ENCODE peak calls at places on chromosomes 6 and 20, in four cellular contexts. T, P, U and A are unnamed samples.

GRCh38 chr6:12584631-12585405 is 131.7 kb upstream of the PHACTR1 start:
- ATAC-seq in T (no peak), P (peak; percentile 55), U (no peak), A (peak; percentile 36)

GRCh38 chr6:25623065-25623464 is 28.9 kb upstream of the SCGN start:
- ATAC-seq in T (no peak), P (no peak), U (no peak), A (no peak)

GRCh38 chr6:33320315-33321181 is 3.0 kb upstream of the ZBTB22 start:
- ATAC-seq in T (no peak), P (no peak), U (no peak), A (no peak)

GRCh38 chr20:6075428-6076219 is 21.8 kb upstream of the LRRN4 start:
- ATAC-seq in T (peak; percentile 68), P (no peak), U (no peak), A (peak; percentile 34)

GRCh38 chr6:45422541-45423110 is 44.9 kb upstream of the SUPT3H start:
- ATAC-seq in T (no peak), P (no peak), U (peak; percentile 36), A (peak; percentile 20)

GRCh38 chr6:73263570-73263909 is 544 bp upstream of the KHDC1 start:
- ATAC-seq in T (peak; percentile 31), P (peak; percentile 8), U (peak; percentile 38), A (peak; percentile 12)

GRCh38 chr20:39057143-39057542 is 95.0 kb downstream of the DHX35 start:
- ATAC-seq in T (no peak), P (no peak), U (no peak), A (no peak)

GRCh38 chr20:46816916-46817638 is 77.6 kb upstream of the EYA2 start:
- ATAC-seq in T (no peak), P (no peak), U (no peak), A (no peak)

GRCh38 chr20:18902181-18902725 is 88.7 kb downstream of the SCP2D1 start:
- ATAC-seq in T (no peak), P (no peak), U (no peak), A (no peak)

GRCh38 chr20:52494244-52494643 is 302.7 kb upstream of the ZFP64 start:
- ATAC-seq in T (no peak), P (no peak), U (no peak), A (no peak)

GRCh38 chr20:61931476-61932198 is 134.0 kb downstream of the TAF4 start:
- ATAC-seq in T (no peak), P (no peak), U (no peak), A (no peak)

GRCh38 chr20:24965065-24965919 is 16.2 kb downstream of the CST7 start:
- ATAC-seq in T (no peak), P (peak; percentile 5), U (no peak), A (no peak)

GRCh38 chr6:107635058-107635515 is 145.2 kb downstream of the SOBP start:
- ATAC-seq in T (no peak), P (no peak), U (no peak), A (no peak)

GRCh38 chr6:6998194-6998569 is 109.6 kb upstream of the RREB1 start:
- ATAC-seq in T (peak; percentile 63), P (no peak), U (no peak), A (no peak)

GRCh38 chr20:1415667-1416468 is 23.0 kb upstream of the FKBP1A start:
- ATAC-seq in T (peak; percentile 90), P (no peak), U (no peak), A (no peak)

GRCh38 chr6:48567016-48567415 is 456.0 kb upstream of the PTCHD4 start:
- ATAC-seq in T (no peak), P (no peak), U (no peak), A (no peak)

GRCh38 chr20:7199867-7200266 is 432.4 kb downstream of the BMP2 start:
- ATAC-seq in T (no peak), P (no peak), U (no peak), A (no peak)

GRCh38 chr6:41531591-41532582 is 14.3 kb upstream of the FOXP4 start:
- ATAC-seq in T (no peak), P (no peak), U (peak; percentile 90), A (peak; percentile 27)

GRCh38 chr6:21935561-21936028 is 342.0 kb downstream of the SOX4 start:
- ATAC-seq in T (peak; percentile 94), P (no peak), U (peak; percentile 59), A (no peak)

GRCh38 chr6:31083742-31084354 is 28.5 kb downstream of the C6orf15 start:
- ATAC-seq in T (peak; percentile 83), P (no peak), U (peak; percentile 76), A (no peak)

GRCh38 chr6:126060400-126060799 is 74.1 kb downstream of the TRMT11 start:
- ATAC-seq in T (no peak), P (no peak), U (no peak), A (no peak)

GRCh38 chr6:114342086-114342825 is 567 bp downstream of the HS3ST5 start:
- ATAC-seq in T (no peak), P (no peak), U (peak; percentile 24), A (no peak)

GRCh38 chr20:408843-409696 is 971 bp downstream of the RBCK1 start:
- ATAC-seq in T (peak; percentile 7), P (no peak), U (peak; percentile 49), A (no peak)

GRCh38 chr20:24411452-24412216 is 57.8 kb upstream of the SYNDIG1 start:
- ATAC-seq in T (no peak), P (peak; percentile 56), U (no peak), A (no peak)

GRCh38 chr6:27478141-27478705 is 5.3 kb upstream of the ZNF184 start:
- ATAC-seq in T (peak; percentile 53), P (peak; percentile 29), U (peak; percentile 41), A (peak; percentile 16)

GRCh38 chr6:25303234-25303633 is 24.1 kb downstream of the CARMIL1 start:
- ATAC-seq in T (no peak), P (no peak), U (no peak), A (no peak)

GRCh38 chr20:35603695-35604443 is 11.8 kb upstream of the SPAG4 start:
- ATAC-seq in T (no peak), P (no peak), U (no peak), A (no peak)

GRCh38 chr20:35610833-35611427 is 4.7 kb upstream of the SPAG4 start:
- ATAC-seq in T (peak; percentile 49), P (no peak), U (no peak), A (no peak)

GRCh38 chr20:35606127-35606526 is 9.5 kb upstream of the SPAG4 start:
- ATAC-seq in T (no peak), P (no peak), U (no peak), A (no peak)

GRCh38 chr20:35604444-35604750 is 11.2 kb upstream of the SPAG4 start:
- ATAC-seq in T (peak; percentile 59), P (no peak), U (peak; percentile 42), A (no peak)

DNA sequence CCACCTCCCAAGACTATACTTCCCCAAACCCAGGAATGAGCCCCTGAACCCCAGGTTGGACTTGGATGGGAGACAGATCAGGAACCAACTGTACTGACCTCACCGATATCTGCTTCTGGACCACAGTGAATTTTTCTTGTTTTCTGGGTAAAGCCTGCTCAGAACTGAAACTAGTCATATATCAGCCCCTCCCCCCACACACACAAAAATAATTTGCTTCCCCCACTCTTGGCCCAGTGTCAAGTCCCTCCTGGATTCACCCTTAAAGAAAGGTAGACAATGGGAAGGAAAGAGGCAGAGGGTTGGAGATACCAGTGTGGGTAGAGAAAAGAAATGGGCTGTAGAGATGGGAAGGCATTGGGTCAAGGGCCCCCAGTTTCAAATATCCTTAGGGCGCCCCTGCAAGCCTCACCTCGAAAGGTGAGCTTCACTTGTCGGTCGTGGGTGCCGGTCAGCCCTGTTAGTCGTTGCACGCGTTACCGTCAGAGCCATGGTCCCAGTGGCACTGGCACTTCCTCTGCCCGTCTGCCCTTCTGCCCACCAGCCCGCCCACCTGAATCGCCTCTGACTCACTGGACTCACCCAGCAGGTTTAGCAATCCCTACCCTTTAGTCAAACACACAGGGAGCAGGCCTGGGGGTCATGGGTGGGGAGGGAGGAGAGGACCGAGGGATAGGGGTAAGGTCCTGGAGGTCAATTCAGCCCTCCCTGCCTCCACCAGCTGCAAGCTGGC is 8.5 kb upstream of the SPAG4 start:
- ATAC-seq in T (no peak), P (no peak), U (no peak), A (no peak)
- H3K4me1 ChIP-seq in T (peaks cover 24% of the 10 kb centered on the region), P (peaks cover 1% of the 10 kb centered on the region), U (peaks cover 26% of the 10 kb centered on the region), A (no peaks in the 10 kb centered on the region)

GRCh38 chr6:16224409-16224808 is 14.0 kb upstream of the GMPR start:
- ATAC-seq in T (peak; percentile 81), P (no peak), U (peak; percentile 24), A (no peak)
- TF ChIP-seq POLR2AphosphoS5 in T (peak; percentile 86), P (no peak), U (no peak), A (no peak)

GRCh38 chr6:149860834-149861602 is 3.1 kb downstream of the LRP11 start:
- ATAC-seq in T (no peak), P (no peak), U (no peak), A (no peak)

GRCh38 chr6:149859938-149860337 is 4.2 kb downstream of the LRP11 start:
- ATAC-seq in T (no peak), P (no peak), U (no peak), A (no peak)

GRCh38 chr6:149860513-149860833 is 3.7 kb downstream of the LRP11 start:
- ATAC-seq in T (no peak), P (no peak), U (no peak), A (no peak)

GRCh38 chr6:149857541-149857940 is 6.6 kb downstream of the LRP11 start:
- ATAC-seq in T (no peak), P (no peak), U (no peak), A (no peak)

DNA sequence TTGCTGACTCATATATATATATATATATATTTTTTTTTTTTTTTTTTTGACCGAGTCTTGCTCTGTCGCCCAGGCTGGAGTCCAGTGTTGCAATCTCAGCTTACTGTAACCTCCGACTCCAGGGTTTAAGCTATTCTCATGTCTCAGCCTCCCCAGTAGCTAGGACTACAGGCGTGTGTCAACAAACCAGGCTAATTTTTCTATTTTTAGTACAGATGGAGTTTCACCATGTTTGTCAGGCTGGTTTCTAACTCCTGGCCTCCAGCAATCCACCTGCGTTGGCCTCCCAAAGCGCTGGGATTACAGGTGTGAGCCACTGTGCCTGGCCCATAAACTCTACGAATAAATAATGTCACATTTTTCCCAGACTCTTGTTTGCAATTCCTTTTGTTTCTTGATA is 4.8 kb downstream of the LRP11 start:
- ATAC-seq in T (no peak), P (no peak), U (no peak), A (no peak)
- TF ChIP-seq EP300 in T (no peak), P (no peak), U (no peak), A (no peak)

GRCh38 chr6:169843110-169843509 is 91.7 kb downstream of the ERMARD start:
- ATAC-seq in T (no peak), P (no peak), U (no peak), A (no peak)

GRCh38 chr6:169839493-169839892 is 88.1 kb downstream of the ERMARD start:
- ATAC-seq in T (no peak), P (no peak), U (no peak), A (no peak)

GRCh38 chr6:169841907-169842606 is 90.6 kb downstream of the ERMARD start:
- ATAC-seq in T (no peak), P (no peak), U (no peak), A (no peak)

GRCh38 chr6:169839898-169840631 is 88.6 kb downstream of the ERMARD start:
- ATAC-seq in T (peak; percentile 38), P (peak; percentile 47), U (no peak), A (no peak)

DNA sequence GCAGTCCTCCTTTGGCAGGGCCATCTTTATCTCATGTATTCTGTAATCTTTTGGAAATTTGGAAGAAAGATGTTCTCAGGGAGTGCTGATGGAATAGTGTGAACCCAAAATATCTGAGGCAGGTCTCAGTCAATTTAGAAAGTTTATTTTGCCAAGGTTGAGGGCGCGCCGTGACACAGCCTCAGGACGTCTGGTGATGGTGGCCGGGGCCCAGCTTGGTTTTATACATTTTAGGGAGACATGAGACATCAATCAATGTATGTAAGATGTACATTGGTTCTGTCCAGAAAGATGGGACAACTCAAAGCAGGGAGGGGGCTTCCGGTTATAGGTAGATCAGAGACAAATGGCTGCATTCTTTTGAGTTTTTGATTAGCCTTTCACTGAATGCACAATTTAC is 89.8 kb downstream of the ERMARD start:
- ATAC-seq in T (no peak), P (no peak), U (no peak), A (no peak)
- H3K4me1 ChIP-seq in T (peaks cover 13% of the 10 kb centered on the region), P (no peaks in the 10 kb centered on the region), U (no peaks in the 10 kb centered on the region), A (no peaks in the 10 kb centered on the region)